ENCODE peak calls at places on chromosome 17, in seven cellular contexts. U is endothelial cell, E is WTC11, O is progenitor cell of endocrine pancreas, I is NCI-H460, H is AML-193, J is AG09319. T is an unnamed sample.

GRCh38 chr17:16933317-16934132 is 38.4 kb downstream of the TNFRSF13B start:
- DNase-seq in O (no peak), J (no peak), H (no peak), I (no peak), U (no peak), E (peak; percentile 1), T (no peak)

GRCh38 chr17:47806026-47806912 is 15.3 kb downstream of the OSBPL7 start:
- DNase-seq in J (no peak), I (no peak), O (no peak), U (no peak), E (no peak), H (no peak), T (no peak)

GRCh38 chr17:42512733-42513251 is 23.2 kb upstream of the NAGLU start:
- DNase-seq in U (no peak), I (no peak), O (no peak), H (no peak), E (no peak), J (no peak), T (no peak)

GRCh38 chr17:72970794-72971512 is 121.5 kb downstream of the SLC39A11 start:
- DNase-seq in E (no peak), I (no peak), J (no peak), O (no peak), H (no peak), U (no peak), T (no peak)

GRCh38 chr17:44677136-44677535 is 12.4 kb downstream of the CCDC43 start:
- DNase-seq in H (no peak), U (no peak), O (no peak), I (no peak), E (no peak), J (no peak), T (no peak)

GRCh38 chr17:1972429-1973160 is 52.5 kb downstream of the RTN4RL1 start:
- DNase-seq in H (no peak), J (no peak), I (no peak), U (no peak), O (no peak), E (no peak), T (no peak)

GRCh38 chr17:7293821-7294613 is 422 bp downstream of the YBX2 start:
- DNase-seq in J (no peak), I (no peak), U (peak; percentile 36), H (no peak), E (peak; percentile 87), O (peak; percentile 39), T (no peak)

GRCh38 chr17:36117505-36118382 is 14.1 kb downstream of the CCL4 start:
- DNase-seq in H (no peak), U (no peak), O (no peak), I (no peak), E (no peak), J (no peak), T (no peak)

GRCh38 chr17:31068291-31068690 is 26.5 kb upstream of the NF1 start:
- DNase-seq in U (peak; percentile 60), J (no peak), E (peak; percentile 80), H (peak; percentile 29), O (peak; percentile 17), I (peak; percentile 20), T (peak; percentile 16)

GRCh38 chr17:59769891-59770290 is 62.4 kb downstream of the VMP1 start:
- DNase-seq in U (no peak), J (no peak), E (no peak), H (peak; percentile 69), I (no peak), O (no peak), T (no peak)

GRCh38 chr17:36901506-36901905 is 35.8 kb upstream of the LHX1 start:
- DNase-seq in O (no peak), H (no peak), J (no peak), E (peak; percentile 39), U (no peak), I (no peak), T (peak; percentile 59)

GRCh38 chr17:8696456-8696855 is 48.2 kb downstream of the CCDC42 start:
- DNase-seq in E (peak; percentile 28), U (no peak), I (no peak), O (no peak), J (no peak), H (no peak), T (no peak)

GRCh38 chr17:9811537-9811936 is 10.3 kb downstream of the GSG1L2 start:
- DNase-seq in O (no peak), I (no peak), H (no peak), J (no peak), U (no peak), E (no peak), T (no peak)